ENCODE peak calls at places on chromosomes 11 and 22, in ten cellular contexts. D is upper lobe of left lung, B is fibroblast of lung, X is kidney epithelial cell, Z is lower leg skin, Q is left ventricle myocardium inferior, P is Calu3, Y is GM10248, K is astrocyte of the cerebellum, C is PC-9. M is an unnamed sample.
A peak's percentile ranks its signal among the peaks of the same experiment; 100 is the strongest.

GRCh38 chr11:45264839-45265515 is 21.2 kb downstream of the SYT13 start:
- DNase-seq in Q (no peak), D (no peak), Y (no peak), C (no peak), K (peak; percentile 29), B (peak; percentile 95), Z (no peak), P (no peak), X (peak; percentile 87), M (no peak)

GRCh38 chr11:83294208-83294607 is 8.0 kb upstream of the CCDC90B start:
- DNase-seq in X (no peak), Q (no peak), P (no peak), K (no peak), Y (no peak), Z (no peak), D (no peak), B (no peak), C (no peak), M (no peak)

GRCh38 chr11:89503422-89503821 is 12.2 kb upstream of the NOX4 start:
- DNase-seq in C (no peak), D (no peak), K (no peak), P (no peak), Q (no peak), B (no peak), Y (no peak), X (no peak), Z (no peak), M (no peak)

GRCh38 chr11:126352163-126352562 is 3.3 kb upstream of the ST3GAL4 start:
- DNase-seq in B (no peak), Z (no peak), C (no peak), K (no peak), P (no peak), Q (no peak), D (no peak), X (no peak), Y (no peak), M (no peak)

GRCh38 chr11:118263694-118264567 is at the start of gene MPZL2:
- DNase-seq in Q (peak; percentile 20), C (peak; percentile 94), B (no peak), D (peak; percentile 85), Z (peak; percentile 59), P (peak; percentile 79), X (no peak), Y (no peak), K (no peak), M (no peak)

GRCh38 chr11:73412308-73412707 is 36.1 kb downstream of the RELT start:
- DNase-seq in B (peak; percentile 45), X (no peak), D (no peak), Y (no peak), C (no peak), P (no peak), Z (no peak), K (no peak), Q (no peak), M (no peak)

GRCh38 chr22:30969532-30970355 is 679 bp downstream of the TUG1 start:
- DNase-seq in K (peak; percentile 3), P (peak; percentile 45), B (peak; percentile 50), X (no peak), C (no peak), Z (no peak), Q (peak; percentile 38), D (peak; percentile 32), Y (peak; percentile 57), M (no peak)

GRCh38 chr11:26219506-26220117 is 112.3 kb upstream of the ANO3 start:
- DNase-seq in K (no peak), P (no peak), Y (no peak), Q (no peak), D (no peak), B (no peak), X (no peak), C (no peak), Z (no peak), M (no peak)

GRCh38 chr22:47213571-47214230 is 451.3 kb downstream of the TBC1D22A start:
- DNase-seq in K (no peak), P (peak; percentile 47), X (no peak), Q (no peak), Z (no peak), C (no peak), B (no peak), Y (peak; percentile 67), D (no peak), M (no peak)

GRCh38 chr11:67581469-67581868 is 2.1 kb upstream of the GSTP1 start:
- DNase-seq in C (peak; percentile 61), D (peak; percentile 75), Z (no peak), X (no peak), Q (no peak), B (no peak), Y (no peak), K (no peak), P (peak; percentile 68), M (no peak)

GRCh38 chr22:43198126-43198525 is 11.2 kb upstream of the TTLL12 start:
- DNase-seq in K (no peak), X (no peak), B (no peak), D (no peak), C (no peak), Q (no peak), Z (no peak), P (no peak), Y (no peak), M (no peak)

GRCh38 chr22:16955678-16956210 is 52.3 kb downstream of the GAB4 start:
- DNase-seq in K (no peak), B (no peak), Q (no peak), C (no peak), Y (no peak), X (no peak), D (no peak), P (no peak), Z (no peak), M (no peak)

GRCh38 chr22:33975841-33976240 is 55.6 kb upstream of the LARGE1 start:
- DNase-seq in X (peak; percentile 10), Y (no peak), P (no peak), K (no peak), D (no peak), C (no peak), B (no peak), Q (no peak), Z (no peak), M (no peak)

GRCh38 chr11:114354076-114354475 is 46.2 kb downstream of the C11orf71 start:
- DNase-seq in K (peak; percentile 83), P (peak; percentile 24), C (peak; percentile 75), Q (no peak), X (peak; percentile 82), Z (no peak), Y (no peak), D (no peak), B (peak; percentile 97), M (no peak)

GRCh38 chr11:114353448-114353847 is 46.9 kb downstream of the C11orf71 start:
- DNase-seq in Q (no peak), D (no peak), C (no peak), B (peak; percentile 43), Y (no peak), Z (no peak), P (no peak), X (no peak), K (no peak), M (no peak)

GRCh38 chr11:114359342-114359741 is 41.0 kb downstream of the C11orf71 start:
- DNase-seq in P (no peak), Y (no peak), Z (no peak), Q (no peak), C (no peak), B (peak; percentile 25), K (no peak), X (no peak), D (no peak), M (no peak)

GRCh38 chr11:114362958-114363357 is 37.4 kb downstream of the C11orf71 start:
- DNase-seq in Y (no peak), P (no peak), D (no peak), X (no peak), Q (no peak), C (no peak), K (no peak), B (no peak), Z (no peak), M (no peak)

GRCh38 chr11:114358711-114359110 is 41.6 kb downstream of the C11orf71 start:
- DNase-seq in Z (no peak), C (peak; percentile 70), Q (no peak), K (no peak), X (no peak), B (peak; percentile 32), Y (no peak), D (no peak), P (peak; percentile 4), M (no peak)
- TF ChIP-seq CTCF in Z (no peak), C (no peak), Q (no peak), K (no peak), X (no peak), B (no peak), Y (no peak), D (no peak), P (no peak), M (no peak)

GRCh38 chr11:22730319-22730718 is 63.9 kb downstream of the GAS2 start:
- DNase-seq in Y (no peak), K (no peak), D (no peak), Q (no peak), Z (no peak), C (no peak), B (no peak), X (no peak), P (peak; percentile 14), M (no peak)
- TF ChIP-seq CTCF in Y (peak; percentile 36), K (no peak), D (no peak), Q (peak; percentile 54), Z (no peak), C (peak; percentile 40), B (no peak), X (no peak), P (no peak), M (peak; percentile 49)

DNA sequence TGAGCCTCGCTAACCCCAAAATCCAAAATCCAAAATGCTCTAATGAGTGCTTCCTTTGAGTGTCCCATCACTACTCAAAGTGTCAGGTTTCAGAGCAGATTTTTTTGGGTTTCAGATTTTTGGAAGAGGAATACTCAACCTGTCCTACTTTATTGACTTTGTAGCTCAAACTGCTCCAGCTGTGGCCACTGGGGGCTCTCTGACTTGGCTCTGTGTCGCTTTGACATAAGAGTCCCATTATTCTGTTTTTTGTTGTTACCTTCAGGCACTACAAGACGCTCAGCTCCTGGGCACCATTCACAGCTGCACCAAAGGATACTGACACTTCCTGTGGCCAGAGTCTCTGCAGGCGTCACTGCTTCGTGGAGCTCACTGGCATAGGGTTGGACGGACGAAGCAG is 41.1 kb downstream of the PHF21B start:
- DNase-seq in Z (no peak), C (no peak), B (no peak), Y (no peak), Q (no peak), D (no peak), X (no peak), K (no peak), P (no peak), M (no peak)
- TF ChIP-seq CTCF in Z (no peak), C (no peak), B (no peak), Y (no peak), Q (no peak), D (no peak), X (no peak), K (peak; percentile 20), P (no peak), M (peak; percentile 38)

DNA sequence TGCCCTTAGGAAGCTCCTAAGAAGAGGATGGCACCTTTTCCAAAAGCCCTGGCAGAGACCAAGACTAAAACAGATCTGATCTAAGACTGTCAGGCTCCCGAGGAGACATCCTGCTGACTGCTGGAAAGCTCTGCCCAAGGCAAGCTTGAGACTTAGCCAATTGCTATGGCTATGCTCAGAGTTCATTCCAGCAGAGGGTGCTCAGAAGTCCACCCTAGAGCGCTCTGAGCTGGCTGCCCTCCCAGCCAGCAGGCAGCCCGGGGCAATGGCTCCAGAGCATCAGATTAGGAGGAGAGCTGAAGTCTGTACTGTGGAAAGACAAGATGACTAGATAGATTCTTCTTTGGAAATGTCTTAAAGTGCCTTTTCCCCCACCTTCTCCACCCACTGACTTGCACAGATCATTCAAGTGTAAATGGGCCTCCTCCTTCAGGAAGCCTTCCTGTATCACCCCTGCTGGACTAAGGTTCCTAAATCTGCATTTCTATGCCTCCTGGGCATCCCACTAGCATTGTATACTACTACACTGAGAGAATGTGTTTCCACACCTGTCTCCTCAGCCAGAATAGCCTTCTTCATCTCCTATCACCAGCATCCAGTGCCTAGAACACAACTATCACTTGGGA is 23.4 kb downstream of the LRRC55 start:
- DNase-seq in Q (no peak), X (no peak), D (no peak), B (peak; percentile 49), P (no peak), Z (no peak), K (peak; percentile 2), C (peak; percentile 52), Y (no peak), M (no peak)
- TF ChIP-seq CTCF in Q (peak; percentile 34), X (no peak), D (no peak), B (peak; percentile 17), P (no peak), Z (no peak), K (no peak), C (no peak), Y (no peak), M (no peak)